ENCODE peak calls at places on chromosome 17, in nine cellular contexts. B is IMR-90, N is fibroblast of lung, D is uterus, A is breast epithelium, S is cardiac muscle cell, T is HCT116, I is PC-9, X is heart left ventricle. C is an unnamed sample.

GRCh38 chr17:75843577-75844529 is at the start of gene UNC13D:
- DNase-seq in B (no peak), N (no peak), D (no peak), A (peak; percentile 66), S (no peak), T (no peak), I (no peak), X (peak; percentile 47), C (no peak)

GRCh38 chr17:17391575-17392370 is 85.0 kb upstream of the MED9 start:
- DNase-seq in B (no peak), N (no peak), D (no peak), A (no peak), S (no peak), T (no peak), I (no peak), X (no peak), C (no peak)

GRCh38 chr17:77322534-77323412 is 182.0 kb downstream of the SEC14L1 start:
- DNase-seq in B (peak; percentile 99), N (peak; percentile 99), D (peak; percentile 91), A (peak; percentile 73), S (peak; percentile 55), T (peak; percentile 92), I (peak; percentile 89), X (peak; percentile 91), C (peak; percentile 88)

GRCh38 chr17:28746611-28747045 is 2.8 kb downstream of the TRAF4 start:
- DNase-seq in B (no peak), N (no peak), D (no peak), A (no peak), S (no peak), T (no peak), I (peak; percentile 93), X (no peak), C (no peak)

GRCh38 chr17:27565874-27566672 is 64.9 kb upstream of the LGALS9 start:
- DNase-seq in B (peak; percentile 84), N (no peak), D (no peak), A (no peak), S (no peak), T (no peak), I (no peak), X (no peak), C (no peak)

GRCh38 chr17:28528329-28529011 is 22.3 kb downstream of the FOXN1 start:
- DNase-seq in B (no peak), N (no peak), D (no peak), A (no peak), S (no peak), T (no peak), I (peak; percentile 27), X (no peak), C (no peak)

GRCh38 chr17:17752822-17753448 is 71.7 kb downstream of the RAI1 start:
- DNase-seq in B (no peak), N (no peak), D (no peak), A (peak; percentile 72), S (no peak), T (no peak), I (no peak), X (no peak), C (no peak)

GRCh38 chr17:6429266-6429665 is 5.7 kb downstream of the AIPL1 start:
- DNase-seq in B (no peak), N (no peak), D (no peak), A (no peak), S (no peak), T (no peak), I (no peak), X (no peak), C (no peak)

GRCh38 chr17:70405492-70406220 is 236.3 kb downstream of the KCNJ2 start:
- DNase-seq in B (peak; percentile 97), N (peak; percentile 98), D (no peak), A (no peak), S (no peak), T (peak; percentile 4), I (no peak), X (no peak), C (no peak)

GRCh38 chr17:54968954-54969400 is 412 bp downstream of the STXBP4 start:
- DNase-seq in B (peak; percentile 50), N (peak; percentile 52), D (no peak), A (peak; percentile 25), S (peak; percentile 53), T (no peak), I (no peak), X (no peak), C (no peak)

GRCh38 chr17:18992454-18993130 is 12.0 kb downstream of the FAM83G start:
- DNase-seq in B (no peak), N (no peak), D (no peak), A (no peak), S (no peak), T (no peak), I (no peak), X (no peak), C (no peak)

GRCh38 chr17:16013943-16014407 is 14.4 kb downstream of the TTC19 start:
- DNase-seq in B (peak; percentile 91), N (peak; percentile 93), D (no peak), A (no peak), S (peak; percentile 29), T (peak; percentile 36), I (no peak), X (no peak), C (no peak)

GRCh38 chr17:33942414-33942813 is 312.7 kb upstream of the CCL2 start:
- DNase-seq in B (no peak), N (no peak), D (no peak), A (no peak), S (no peak), T (no peak), I (no peak), X (no peak), C (no peak)

GRCh38 chr17:81436294-81436849 is 41.1 kb downstream of the BAHCC1 start:
- DNase-seq in B (no peak), N (peak; percentile 62), D (peak; percentile 75), A (no peak), S (no peak), T (no peak), I (no peak), X (peak; percentile 73), C (peak; percentile 76)

GRCh38 chr17:73401911-73402310 is 90.1 kb upstream of the CDC42EP4 start:
- DNase-seq in B (peak; percentile 7), N (peak; percentile 6), D (no peak), A (no peak), S (peak; percentile 19), T (no peak), I (no peak), X (peak; percentile 81), C (peak; percentile 71)

GRCh38 chr17:15371731-15372130 is 30.3 kb upstream of the TEKT3 start:
- DNase-seq in B (no peak), N (no peak), D (no peak), A (no peak), S (no peak), T (no peak), I (no peak), X (no peak), C (no peak)

GRCh38 chr17:8995711-8996110 is 25.6 kb upstream of the NTN1 start:
- DNase-seq in B (no peak), N (no peak), D (no peak), A (no peak), S (no peak), T (no peak), I (peak; percentile 11), X (no peak), C (no peak)

GRCh38 chr17:34154916-34155730 is 100.0 kb upstream of the CCL2 start:
- DNase-seq in B (no peak), N (no peak), D (no peak), A (no peak), S (no peak), T (no peak), I (no peak), X (no peak), C (no peak)

GRCh38 chr17:39899215-39899614 is 19.2 kb downstream of the GSDMB start:
- DNase-seq in B (no peak), N (no peak), D (no peak), A (no peak), S (no peak), T (no peak), I (no peak), X (no peak), C (no peak)

GRCh38 chr17:67109111-67109510 is 64.8 kb downstream of the CACNG1 start:
- DNase-seq in B (no peak), N (no peak), D (no peak), A (no peak), S (no peak), T (no peak), I (no peak), X (no peak), C (no peak)
- H3K36me3 ChIP-seq in B (peaks cover 31% of the 10 kb centered on the region), N (peaks cover 8% of the 10 kb centered on the region), D (no peaks in the 10 kb centered on the region), A (peaks cover 7% of the 10 kb centered on the region), S (peaks cover 26% of the 10 kb centered on the region), T (peaks cover 26% of the 10 kb centered on the region), I (peaks cover 17% of the 10 kb centered on the region), X (no peaks in the 10 kb centered on the region), C (peaks cover 62% of the 10 kb centered on the region)

GRCh38 chr17:48439875-48440505 is 10.0 kb upstream of the SKAP1 start:
- DNase-seq in B (no peak), N (peak; percentile 34), D (no peak), A (no peak), S (peak; percentile 76), T (no peak), I (no peak), X (no peak), C (no peak)
- H3K4me1 ChIP-seq in B (no peaks in the 10 kb centered on the region), N (no peaks in the 10 kb centered on the region), D (no peaks in the 10 kb centered on the region), A (no peaks in the 10 kb centered on the region), S (peaks cover 36% of the 10 kb centered on the region), T (no peaks in the 10 kb centered on the region), I (no peaks in the 10 kb centered on the region), X (no peaks in the 10 kb centered on the region), C (peaks cover 5% of the 10 kb centered on the region)

GRCh38 chr17:80008383-80008840 is 27.3 kb downstream of the TBC1D16 start:
- DNase-seq in B (peak; percentile 48), N (peak; percentile 58), D (peak; percentile 80), A (peak; percentile 74), S (peak; percentile 73), T (peak; percentile 61), I (peak; percentile 83), X (peak; percentile 79), C (peak; percentile 83)

GRCh38 chr17:80010283-80010858 is 25.3 kb downstream of the TBC1D16 start:
- DNase-seq in B (no peak), N (no peak), D (no peak), A (no peak), S (no peak), T (no peak), I (no peak), X (no peak), C (no peak)

GRCh38 chr17:80007939-80008338 is 27.7 kb downstream of the TBC1D16 start:
- DNase-seq in B (no peak), N (no peak), D (no peak), A (no peak), S (no peak), T (no peak), I (no peak), X (no peak), C (no peak)

GRCh38 chr17:80009391-80010282 is 26.0 kb downstream of the TBC1D16 start:
- DNase-seq in B (no peak), N (no peak), D (no peak), A (no peak), S (no peak), T (no peak), I (no peak), X (no peak), C (no peak)

GRCh38 chr17:80008848-80009247 is 26.8 kb downstream of the TBC1D16 start:
- DNase-seq in B (no peak), N (no peak), D (no peak), A (no peak), S (no peak), T (no peak), I (no peak), X (no peak), C (no peak)
- TF ChIP-seq CTCF in B (no peak), N (no peak), D (no peak), A (no peak), S (no peak), T (no peak), I (no peak), X (no peak), C (no peak)

GRCh38 chr17:3887811-3888210 is 5.0 kb downstream of the CAMKK1 start:
- DNase-seq in B (no peak), N (no peak), D (no peak), A (no peak), S (no peak), T (no peak), I (no peak), X (no peak), C (no peak)
- H3K36me3 ChIP-seq in B (peaks cover 4% of the 10 kb centered on the region), N (no peaks in the 10 kb centered on the region), D (no peaks in the 10 kb centered on the region), A (no peaks in the 10 kb centered on the region), S (no peaks in the 10 kb centered on the region), T (peaks cover 13% of the 10 kb centered on the region), I (no peaks in the 10 kb centered on the region), X (no peaks in the 10 kb centered on the region), C (peaks cover 26% of the 10 kb centered on the region)

C was measured in heart right ventricle.